ENCODE peak calls at places on chromosomes 11 and 22, in four cellular contexts. Z, H, U and T are unnamed samples. For H3K4me1, the result is how much of the 10 kb centered on the place peaks cover.

GRCh38 chr11:20162340-20162739 is 2.1 kb upstream of the DBX1 start:
- DNase-seq in Z (no peak), H (no peak), U (no peak), T (no peak)

GRCh38 chr11:117827521-117828511 is 3.3 kb upstream of the FXYD2 start:
- DNase-seq in Z (no peak), H (peak), U (no peak), T (no peak)

GRCh38 chr11:93089474-93090102 is 108.2 kb downstream of the SLC36A4 start:
- DNase-seq in Z (peak), H (peak), U (no peak), T (no peak)

GRCh38 chr11:110059706-110060430 is 33.3 kb upstream of the ZC3H12C start:
- DNase-seq in Z (peak), H (no peak), U (no peak), T (no peak)

GRCh38 chr11:131460931-131461330 is 90.5 kb downstream of the NTM start:
- DNase-seq in Z (no peak), H (no peak), U (no peak), T (no peak)

GRCh38 chr11:73177380-73178091 is 35.4 kb upstream of the FCHSD2 start:
- DNase-seq in Z (peak), H (no peak), U (no peak), T (peak)

GRCh38 chr22:49954354-49954753 is 6.2 kb upstream of the PIM3 start:
- DNase-seq in Z (no peak), H (no peak), U (peak), T (peak)

GRCh38 chr11:7383406-7383805 is 101.9 kb upstream of the OLFML1 start:
- DNase-seq in Z (no peak), H (no peak), U (no peak), T (no peak)

GRCh38 chr11:90912631-90913030 is 689.8 kb upstream of the CHORDC1 start:
- DNase-seq in Z (no peak), H (no peak), U (no peak), T (no peak)
- H3K4me1 ChIP-seq in Z (under half), H (under half), U (under half), T (under half)

GRCh38 chr11:120904116-120904515 is 119.8 kb upstream of the TBCEL start:
- DNase-seq in Z (peak), H (no peak), U (no peak), T (no peak)

GRCh38 chr11:120907971-120908370 is 115.9 kb upstream of the TBCEL start:
- DNase-seq in Z (no peak), H (no peak), U (no peak), T (no peak)

GRCh38 chr11:120906752-120907151 is 117.2 kb upstream of the TBCEL start:
- DNase-seq in Z (no peak), H (no peak), U (no peak), T (no peak)

GRCh38 chr11:120900642-120901041 is 123.3 kb upstream of the TBCEL start:
- DNase-seq in Z (no peak), H (no peak), U (no peak), T (no peak)

DNA sequence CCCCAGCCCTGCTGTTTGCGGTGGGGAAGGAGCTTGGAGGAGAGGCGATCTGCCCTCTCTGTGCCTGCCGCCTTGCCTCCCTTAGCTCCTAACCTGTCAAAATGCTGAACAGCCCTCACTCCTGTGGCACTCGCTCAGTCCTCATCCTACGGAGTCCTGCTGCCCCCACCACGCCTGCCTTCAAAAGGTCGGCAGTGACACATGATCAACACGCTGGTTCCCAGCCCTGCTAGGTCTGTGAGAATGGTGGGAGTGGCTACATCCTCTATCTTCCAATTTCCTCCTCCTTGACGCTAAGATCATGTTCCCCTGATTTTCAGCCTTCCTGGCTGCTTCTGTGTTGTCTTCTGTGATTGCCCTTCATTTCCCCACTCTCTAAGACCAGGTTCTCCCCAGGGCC is 120.2 kb upstream of the TBCEL start:
- DNase-seq in Z (no peak), H (no peak), U (no peak), T (no peak)
- TF ChIP-seq CTCF in Z (no peak), H (no peak), U (no peak), T (no peak)

GRCh38 chr11:75271730-75272129 is 31.2 kb downstream of the TPBGL start:
- DNase-seq in Z (no peak), H (peak), U (peak), T (no peak)

GRCh38 chr11:75270896-75271415 is 30.4 kb downstream of the TPBGL start:
- DNase-seq in Z (peak), H (peak), U (peak), T (no peak)

GRCh38 chr11:75269367-75269660 is 28.7 kb downstream of the TPBGL start:
- DNase-seq in Z (no peak), H (no peak), U (no peak), T (no peak)

GRCh38 chr11:75268626-75269366 is 28.2 kb downstream of the TPBGL start:
- DNase-seq in Z (no peak), H (peak), U (peak), T (no peak)

GRCh38 chr11:75269896-75270295 is 29.3 kb downstream of the TPBGL start:
- DNase-seq in Z (no peak), H (peak), U (peak), T (no peak)
- H3K4me3 ChIP-seq in Z (no peak), H (no peak), U (no peak), T (no peak)

DNA sequence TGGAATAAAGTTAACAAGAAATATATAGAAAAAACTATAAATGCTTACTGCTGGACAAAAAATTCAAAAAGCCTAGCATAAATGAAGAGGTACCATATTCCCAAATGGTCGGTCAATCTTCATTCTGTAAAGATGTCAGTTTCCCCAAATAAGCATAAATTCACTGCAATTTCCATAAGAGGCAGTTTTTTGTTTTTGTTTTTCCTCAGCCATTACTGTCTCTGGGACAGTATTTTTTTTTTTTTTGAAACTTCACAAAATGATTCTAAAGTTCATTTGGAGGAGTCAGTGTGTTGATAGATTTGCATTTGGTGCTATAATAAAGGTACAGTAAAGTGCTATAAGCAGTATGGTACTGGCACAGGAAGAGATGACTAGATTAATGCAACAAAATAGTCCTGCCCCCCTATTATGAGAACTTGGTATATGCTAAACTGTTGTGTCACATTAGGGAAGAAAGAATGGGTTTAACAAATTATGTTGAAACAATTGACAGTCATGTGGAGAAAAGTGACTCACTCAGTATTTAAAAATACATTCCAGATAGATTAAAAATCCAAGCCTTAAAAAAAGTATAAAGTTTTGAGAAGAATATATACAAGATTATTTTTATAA is 2.5 kb upstream of the FTH1 start:
- DNase-seq in Z (peak), H (no peak), U (no peak), T (no peak)
- H3K4me1 ChIP-seq in Z (half or more), H (half or more), U (under half), T (half or more)

DNA sequence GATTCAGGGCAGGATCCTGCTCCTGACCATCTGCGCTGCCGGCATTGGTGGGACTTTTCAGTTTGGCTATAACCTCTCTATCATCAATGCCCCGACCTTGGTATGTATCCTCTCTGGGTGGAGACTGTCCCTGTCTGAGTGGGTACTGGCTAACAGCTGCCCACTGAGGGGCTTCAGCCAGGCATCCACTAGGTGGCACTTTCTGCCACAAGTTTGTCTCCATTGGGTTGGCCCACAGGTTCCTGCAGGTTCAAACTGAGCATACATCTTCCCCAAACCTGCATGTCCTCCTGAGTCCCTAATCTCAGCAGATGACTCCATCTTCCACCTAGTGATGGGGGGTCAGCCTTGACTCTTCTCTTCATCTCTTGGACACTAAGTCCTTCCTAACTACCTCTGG is 4.4 kb downstream of the SLC2A11 start:
- DNase-seq in Z (peak), H (no peak), U (no peak), T (peak)
- TF ChIP-seq CTCF in Z (peak), H (no peak), U (peak), T (peak)

GRCh38 chr11:31806186-31806943 is 4.8 kb downstream of the PAX6 start:
- DNase-seq in Z (no peak), H (no peak), U (no peak), T (no peak)

GRCh38 chr11:31805037-31805628 is 6.0 kb downstream of the PAX6 start:
- DNase-seq in Z (no peak), H (no peak), U (peak), T (no peak)

GRCh38 chr11:31804439-31805036 is 6.6 kb downstream of the PAX6 start:
- DNase-seq in Z (no peak), H (no peak), U (no peak), T (no peak)

GRCh38 chr11:31806944-31807790 is 4.0 kb downstream of the PAX6 start:
- DNase-seq in Z (no peak), H (no peak), U (no peak), T (no peak)

GRCh38 chr11:31805629-31806185 is 5.4 kb downstream of the PAX6 start:
- DNase-seq in Z (no peak), H (no peak), U (no peak), T (no peak)
- H3K4me3 ChIP-seq in Z (no peak), H (no peak), U (no peak), T (no peak)

DNA sequence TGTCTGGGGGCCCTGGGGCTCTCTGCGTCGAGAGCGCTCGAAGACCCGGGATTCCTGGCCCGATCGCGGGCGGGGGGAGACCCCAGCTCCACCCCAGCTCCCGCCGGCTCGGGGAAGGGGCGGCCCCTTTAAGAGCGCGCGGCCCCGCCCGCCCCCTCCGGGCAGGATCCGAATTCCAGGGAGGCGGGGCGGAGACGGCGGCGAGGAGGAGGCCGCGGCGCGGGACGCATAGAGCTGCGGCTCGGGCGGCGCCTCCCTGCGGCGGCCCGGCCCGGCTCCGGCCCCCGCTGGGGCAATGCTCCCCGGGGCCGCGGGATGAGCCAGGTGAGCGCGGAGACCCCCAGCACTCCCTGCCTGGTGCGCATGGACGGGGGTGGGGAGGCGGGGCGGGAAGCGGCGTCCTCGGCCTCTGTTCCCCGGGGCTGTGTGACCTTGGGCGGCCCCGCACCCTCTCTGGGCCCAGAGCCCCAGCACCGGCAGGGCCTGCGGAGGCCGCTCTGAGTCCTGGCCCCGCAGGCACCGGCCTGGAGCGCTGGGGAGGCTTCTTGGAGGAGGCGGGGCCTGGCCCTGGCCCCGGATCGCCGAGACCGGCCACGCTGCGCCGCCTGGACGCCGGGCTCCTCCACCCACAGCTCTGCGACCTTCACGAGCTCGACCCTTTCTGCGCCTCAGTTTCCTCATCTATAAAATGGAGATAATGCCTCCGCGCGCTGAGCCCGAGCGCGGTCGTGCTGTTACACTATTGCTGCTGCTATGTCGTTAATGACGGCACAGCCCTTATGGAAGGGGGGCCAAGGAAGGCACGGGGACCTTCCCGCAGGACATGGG is 594 bp downstream of the GAS2L1 start:
- DNase-seq in Z (peak), H (peak), U (peak), T (peak)
- H3K4me1 ChIP-seq in Z (under half), H (half or more), U (under half), T (half or more)

GRCh38 chr22:48609279-48609865 is 1218.3 kb downstream of the BRD1 start:
- DNase-seq in Z (no peak), H (no peak), U (no peak), T (no peak)
- TF ChIP-seq CTCF in Z (no peak), H (no peak), U (no peak), T (no peak)

GRCh38 chr22:36981247-36981775 is 37.9 kb downstream of the TST start:
- DNase-seq in Z (no peak), H (no peak), U (no peak), T (no peak)

GRCh38 chr22:36979511-36979910 is 39.7 kb downstream of the TST start:
- DNase-seq in Z (no peak), H (no peak), U (no peak), T (no peak)

GRCh38 chr22:36979016-36979415 is 40.2 kb downstream of the TST start:
- DNase-seq in Z (no peak), H (no peak), U (no peak), T (no peak)

GRCh38 chr22:36977947-36978660 is 41.1 kb downstream of the TST start:
- DNase-seq in Z (peak), H (peak), U (peak), T (peak)

GRCh38 chr22:36977401-36977861 is 41.8 kb downstream of the TST start:
- DNase-seq in Z (peak), H (peak), U (peak), T (peak)
- H3K4me3 ChIP-seq in Z (peak), H (peak), U (peak), T (peak)

GRCh38 chr11:113935858-113936257 is 31.3 kb downstream of the HTR3B start:
- DNase-seq in Z (no peak), H (no peak), U (no peak), T (no peak)

GRCh38 chr11:113937918-113938317 is 33.3 kb downstream of the HTR3B start:
- DNase-seq in Z (no peak), H (no peak), U (no peak), T (no peak)

GRCh38 chr11:113932788-113933187 is 28.2 kb downstream of the HTR3B start:
- DNase-seq in Z (no peak), H (no peak), U (no peak), T (no peak)

DNA sequence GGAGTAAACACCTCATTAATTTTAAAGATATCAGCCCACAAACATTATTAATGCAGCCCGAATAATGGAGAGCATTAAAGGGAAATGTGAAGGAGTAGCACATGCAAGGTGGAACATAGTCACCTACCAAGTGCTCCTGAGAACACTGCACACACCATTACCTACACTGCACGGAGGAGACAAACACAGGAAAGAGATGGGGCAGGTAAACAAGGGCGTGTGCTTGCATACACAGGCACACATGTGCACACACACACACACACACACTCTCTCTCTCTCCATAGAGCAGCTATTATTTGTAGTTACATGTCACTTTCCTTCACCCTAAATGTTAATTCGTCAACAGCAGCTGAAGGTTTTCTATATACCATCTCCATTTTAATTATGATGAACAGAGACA is 30.2 kb downstream of the HTR3B start:
- DNase-seq in Z (no peak), H (no peak), U (no peak), T (no peak)
- H3K4me1 ChIP-seq in Z (under half), H (under half), U (under half), T (under half)